ENCODE peak calls at places on chromosomes 5 and 9, in ten cellular contexts. W, V, O, L, N, I, M, F, D and E are unnamed samples. For H3K4me1, the result is how much of the 10 kb centered on the place peaks cover.

GRCh38 chr9:107569171-107569570 is 79.6 kb upstream of the KLF4 start:
- DNase-seq in W (no peak), V (no peak), O (no peak), L (no peak), N (no peak), I (peak), M (no peak), F (no peak), D (no peak), E (no peak)

GRCh38 chr9:92561374-92562329 is 25.9 kb upstream of the ECM2 start:
- DNase-seq in W (no peak), V (no peak), O (no peak), L (no peak), N (no peak), I (no peak), M (no peak), F (no peak), D (no peak), E (no peak)

GRCh38 chr5:148290271-148291195 is 21.7 kb upstream of the SPINK7 start:
- DNase-seq in W (no peak), V (no peak), O (no peak), L (peak), N (peak), I (no peak), M (no peak), F (peak), D (no peak), E (no peak)

GRCh38 chr5:154829589-154830218 is 20.7 kb downstream of the FAXDC2 start:
- DNase-seq in W (peak), V (peak), O (no peak), L (no peak), N (no peak), I (peak), M (no peak), F (no peak), D (no peak), E (no peak)

GRCh38 chr5:81579525-81579924 is 171.4 kb downstream of the SSBP2 start:
- DNase-seq in W (no peak), V (no peak), O (no peak), L (no peak), N (no peak), I (no peak), M (no peak), F (peak), D (no peak), E (no peak)

GRCh38 chr9:108093773-108094675 is 604.5 kb upstream of the KLF4 start:
- DNase-seq in W (peak), V (no peak), O (no peak), L (no peak), N (peak), I (peak), M (no peak), F (no peak), D (no peak), E (no peak)

GRCh38 chr5:78557601-78558000 is 91.0 kb downstream of the LHFPL2 start:
- DNase-seq in W (no peak), V (no peak), O (no peak), L (no peak), N (no peak), I (no peak), M (no peak), F (no peak), D (no peak), E (no peak)

GRCh38 chr9:83620841-83621636 is 1.9 kb upstream of the IDNK start:
- DNase-seq in W (peak), V (no peak), O (peak), L (peak), N (peak), I (peak), M (no peak), F (peak), D (no peak), E (no peak)

GRCh38 chr9:120757268-120757900 is 35.8 kb downstream of the FBXW2 start:
- DNase-seq in W (no peak), V (no peak), O (no peak), L (no peak), N (no peak), I (no peak), M (no peak), F (no peak), D (no peak), E (no peak)

GRCh38 chr9:11618241-11618805 is 1005.5 kb upstream of the PTPRD start:
- DNase-seq in W (no peak), V (no peak), O (no peak), L (peak), N (no peak), I (no peak), M (peak), F (peak), D (no peak), E (no peak)

GRCh38 chr9:83920469-83920941 is 727 bp downstream of the KIF27 start:
- DNase-seq in W (peak), V (peak), O (no peak), L (peak), N (peak), I (peak), M (no peak), F (peak), D (no peak), E (no peak)

GRCh38 chr5:114360816-114361723 is 800 bp upstream of the KCNN2 start:
- DNase-seq in W (no peak), V (peak), O (peak), L (peak), N (no peak), I (no peak), M (peak), F (peak), D (peak), E (no peak)

GRCh38 chr9:38362912-38363588 is 29.5 kb upstream of the ALDH1B1 start:
- DNase-seq in W (peak), V (peak), O (no peak), L (peak), N (peak), I (peak), M (no peak), F (peak), D (no peak), E (peak)

GRCh38 chr5:136053336-136054121 is 24.7 kb downstream of the TGFBI start:
- DNase-seq in W (no peak), V (no peak), O (no peak), L (no peak), N (peak), I (no peak), M (no peak), F (no peak), D (peak), E (no peak)

DNA sequence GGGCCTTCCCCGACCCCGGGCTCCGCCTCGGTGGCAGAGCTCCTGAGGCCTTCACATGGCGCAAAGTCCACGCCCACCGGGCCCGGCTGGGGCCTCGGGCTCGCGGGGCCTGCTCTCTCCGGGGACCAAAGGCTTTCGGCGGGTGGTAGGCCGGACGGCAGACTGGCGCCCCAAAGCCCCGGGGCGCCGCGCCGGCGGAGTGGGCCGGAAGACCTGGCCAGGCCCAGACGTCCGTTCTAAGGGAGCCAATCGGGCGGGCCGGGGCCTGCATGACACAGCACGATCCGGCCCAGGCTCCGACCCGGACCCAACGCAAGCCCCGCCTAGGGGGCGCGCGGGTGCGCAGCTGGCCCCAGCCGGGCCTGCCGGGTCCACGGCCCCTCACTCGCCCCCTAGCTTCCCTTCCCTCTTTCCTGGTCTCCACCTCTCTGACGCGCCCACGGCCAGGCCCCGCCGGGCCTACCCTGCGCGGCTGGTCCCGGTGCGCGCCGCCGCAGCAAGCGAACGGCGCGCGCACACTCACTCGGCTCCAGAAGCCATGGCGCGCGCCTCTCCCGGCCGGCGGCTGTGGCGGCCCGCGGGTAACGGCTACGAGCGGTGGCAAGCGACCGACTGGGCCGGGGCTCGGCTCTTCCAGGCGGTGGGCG is 488 bp downstream of the VCP start:
- DNase-seq in W (peak), V (peak), O (peak), L (peak), N (peak), I (peak), M (peak), F (peak), D (peak), E (peak)
- TF ChIP-seq POLR2AphosphoS5 in W (peak), V (no peak), O (peak), L (peak), N (peak), I (no peak), M (peak), F (no peak), D (no peak), E (peak)

DNA sequence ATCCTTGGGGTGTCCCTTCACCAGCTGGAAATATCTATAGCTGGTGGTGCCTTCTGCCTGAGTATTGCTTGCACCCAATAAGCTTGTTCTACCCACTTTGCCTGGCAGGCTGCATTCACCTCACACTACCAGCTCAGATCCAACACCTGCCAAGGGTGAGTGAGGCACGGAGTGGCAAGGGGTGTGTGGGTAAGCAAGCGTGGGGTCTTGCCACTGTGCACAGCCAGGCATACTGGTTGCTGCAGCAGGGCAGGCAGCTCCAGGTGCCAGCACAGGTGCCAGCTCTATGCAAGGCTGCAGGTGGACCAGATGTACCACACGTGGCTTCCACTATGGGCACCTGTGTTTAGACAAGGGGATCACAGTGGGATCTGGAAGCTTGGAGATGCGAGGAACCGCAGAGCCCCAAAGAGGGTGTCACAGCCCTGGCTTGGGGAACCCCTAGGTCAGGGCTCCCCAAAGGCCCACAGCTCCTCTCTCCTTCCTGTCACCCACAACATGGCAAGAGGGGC is 167.7 kb upstream of the MRPS30 start:
- DNase-seq in W (no peak), V (no peak), O (no peak), L (no peak), N (no peak), I (no peak), M (peak), F (no peak), D (peak), E (no peak)
- H3K4me1 ChIP-seq in W (under half), V (under half), O (under half), L (under half), N (under half), I (under half), M (under half), F (under half), D (under half), E (under half)

DNA sequence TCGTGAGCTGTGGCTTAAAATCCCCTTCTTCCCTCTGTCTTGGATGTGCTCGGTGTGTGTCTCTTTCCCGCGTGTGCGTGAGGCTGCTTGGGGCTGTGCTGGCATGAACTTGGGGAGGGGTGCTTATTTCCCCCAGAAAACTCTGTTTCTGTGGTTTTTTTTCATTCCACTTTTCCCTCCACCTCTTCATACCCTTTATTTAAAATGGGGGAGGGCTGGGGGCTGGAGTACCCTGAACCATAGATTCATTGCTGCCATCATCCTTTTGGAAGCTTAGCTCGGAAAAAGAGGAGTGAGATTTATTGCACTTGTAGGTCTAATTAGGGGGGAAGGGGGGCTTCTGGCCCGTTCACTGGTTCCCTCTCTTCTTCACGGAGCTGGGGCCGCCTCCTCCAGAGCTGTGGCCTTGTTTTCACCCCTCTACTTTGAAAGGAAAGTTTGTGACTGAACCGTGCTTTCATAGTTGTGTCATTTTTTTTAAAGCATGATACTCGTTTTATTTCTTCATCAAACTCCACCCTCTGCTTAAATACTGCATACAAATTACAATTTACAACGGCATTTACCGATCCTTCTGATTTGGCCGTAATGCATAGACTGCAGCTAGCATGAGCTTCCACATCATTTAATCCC is 2.8 kb downstream of the NR2F1 start:
- DNase-seq in W (no peak), V (no peak), O (no peak), L (peak), N (no peak), I (no peak), M (no peak), F (peak), D (no peak), E (no peak)
- TF ChIP-seq POLR2AphosphoS5 in W (no peak), V (no peak), O (no peak), L (no peak), N (no peak), I (no peak), M (no peak), F (no peak), D (no peak), E (no peak)

GRCh38 chr5:175849153-175849552 is 22.2 kb upstream of the CPLX2 start:
- DNase-seq in W (no peak), V (no peak), O (no peak), L (no peak), N (peak), I (no peak), M (no peak), F (no peak), D (no peak), E (no peak)
- H3K4me1 ChIP-seq in W (under half), V (under half), O (under half), L (under half), N (half or more), I (under half), M (under half), F (under half), D (under half), E (under half)

DNA sequence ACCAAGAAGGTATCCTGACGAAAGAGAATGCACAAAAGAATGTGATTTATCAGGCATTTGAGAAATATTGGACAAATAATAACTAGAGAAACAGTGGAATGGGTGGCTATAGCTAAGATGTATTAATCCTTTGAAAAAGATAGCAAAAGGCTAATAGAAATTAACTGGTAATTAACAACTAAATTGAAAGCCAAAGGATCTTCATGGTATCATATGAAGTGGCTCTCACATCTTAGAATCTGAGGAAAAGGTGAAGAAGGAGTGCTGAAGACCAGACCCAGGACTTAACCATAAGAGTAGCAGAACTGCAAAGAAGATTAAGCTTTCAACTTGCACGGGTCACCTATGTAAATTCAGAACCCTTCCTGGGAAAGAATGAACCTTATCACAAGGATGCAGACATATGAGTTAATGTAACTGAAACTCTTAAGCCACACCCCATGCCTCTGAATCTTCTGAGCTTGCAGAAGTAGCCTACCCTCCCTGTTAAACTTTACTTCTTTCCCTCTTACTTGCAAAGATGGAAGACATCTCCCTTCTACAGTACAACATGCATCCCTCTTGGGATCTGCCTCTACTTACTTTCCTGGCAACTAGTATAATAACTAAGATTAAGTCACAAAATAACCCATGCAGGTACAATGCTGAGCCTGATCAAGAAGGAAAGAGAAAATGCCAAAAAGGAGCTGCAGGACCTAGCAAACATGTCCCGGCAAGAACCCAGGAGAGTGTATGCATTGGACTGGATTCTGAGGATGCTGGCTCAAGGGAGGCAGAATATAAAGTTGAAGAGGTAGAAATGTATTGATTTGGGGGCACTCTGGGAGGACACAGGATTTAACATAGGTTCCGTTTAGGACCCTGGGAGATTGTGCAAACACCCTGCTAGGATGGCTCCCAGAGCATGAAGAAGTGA is 395.5 kb upstream of the SLC30A5 start:
- DNase-seq in W (no peak), V (no peak), O (no peak), L (no peak), N (no peak), I (no peak), M (no peak), F (no peak), D (no peak), E (no peak)
- TF ChIP-seq POLR2AphosphoS5 in W (no peak), V (no peak), O (no peak), L (no peak), N (no peak), I (no peak), M (no peak), F (no peak), D (no peak), E (no peak)

GRCh38 chr9:98181746-98182068 is 10.7 kb downstream of the CORO2A start:
- DNase-seq in W (no peak), V (no peak), O (no peak), L (no peak), N (no peak), I (no peak), M (no peak), F (no peak), D (no peak), E (no peak)

GRCh38 chr9:98184326-98184725 is 8.1 kb downstream of the CORO2A start:
- DNase-seq in W (no peak), V (no peak), O (no peak), L (no peak), N (no peak), I (no peak), M (no peak), F (no peak), D (no peak), E (no peak)

GRCh38 chr9:98182889-98183599 is 9.4 kb downstream of the CORO2A start:
- DNase-seq in W (no peak), V (no peak), O (no peak), L (no peak), N (peak), I (peak), M (no peak), F (no peak), D (peak), E (no peak)

GRCh38 chr9:98180996-98181395 is 11.4 kb downstream of the CORO2A start:
- DNase-seq in W (no peak), V (no peak), O (no peak), L (no peak), N (no peak), I (no peak), M (no peak), F (no peak), D (peak), E (no peak)

DNA sequence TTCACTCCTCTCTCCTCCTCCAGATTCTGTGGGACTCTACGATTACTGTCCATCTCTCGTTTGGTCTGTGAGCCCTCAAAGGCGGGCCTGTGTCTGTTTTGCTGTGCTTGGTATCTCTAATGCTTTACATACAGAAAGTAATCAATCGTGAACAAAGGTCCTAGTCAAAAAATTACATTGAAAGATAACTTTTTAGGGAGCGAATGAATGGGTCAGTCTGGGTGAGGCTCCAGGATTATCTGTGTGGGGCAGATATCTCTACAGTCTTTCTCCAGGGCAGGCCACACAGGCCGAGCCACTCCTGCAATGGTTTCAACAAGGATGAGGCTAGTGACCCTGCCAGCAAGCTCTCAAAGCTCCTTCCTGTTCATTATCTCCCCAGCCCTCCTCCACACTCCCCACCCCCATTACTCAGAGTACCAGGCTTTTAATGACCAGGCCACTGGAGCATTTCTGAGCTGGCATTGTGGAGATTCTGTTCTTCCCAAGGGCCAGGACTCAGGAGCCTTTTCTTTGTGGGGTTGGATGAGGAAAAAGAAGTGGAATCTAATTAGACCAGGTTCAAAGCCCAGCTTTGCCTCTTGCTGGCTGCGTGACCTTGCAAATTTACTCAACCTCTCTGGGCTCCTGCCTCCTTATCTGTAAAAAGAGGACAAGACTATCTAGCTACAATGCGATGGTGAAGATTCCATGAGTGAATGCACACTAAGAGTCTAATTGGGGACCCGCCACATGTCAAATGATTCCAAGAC is 10.2 kb downstream of the CORO2A start:
- DNase-seq in W (no peak), V (no peak), O (no peak), L (no peak), N (no peak), I (no peak), M (no peak), F (peak), D (no peak), E (no peak)
- H3K4me1 ChIP-seq in W (under half), V (under half), O (under half), L (under half), N (half or more), I (under half), M (under half), F (under half), D (half or more), E (under half)

DNA sequence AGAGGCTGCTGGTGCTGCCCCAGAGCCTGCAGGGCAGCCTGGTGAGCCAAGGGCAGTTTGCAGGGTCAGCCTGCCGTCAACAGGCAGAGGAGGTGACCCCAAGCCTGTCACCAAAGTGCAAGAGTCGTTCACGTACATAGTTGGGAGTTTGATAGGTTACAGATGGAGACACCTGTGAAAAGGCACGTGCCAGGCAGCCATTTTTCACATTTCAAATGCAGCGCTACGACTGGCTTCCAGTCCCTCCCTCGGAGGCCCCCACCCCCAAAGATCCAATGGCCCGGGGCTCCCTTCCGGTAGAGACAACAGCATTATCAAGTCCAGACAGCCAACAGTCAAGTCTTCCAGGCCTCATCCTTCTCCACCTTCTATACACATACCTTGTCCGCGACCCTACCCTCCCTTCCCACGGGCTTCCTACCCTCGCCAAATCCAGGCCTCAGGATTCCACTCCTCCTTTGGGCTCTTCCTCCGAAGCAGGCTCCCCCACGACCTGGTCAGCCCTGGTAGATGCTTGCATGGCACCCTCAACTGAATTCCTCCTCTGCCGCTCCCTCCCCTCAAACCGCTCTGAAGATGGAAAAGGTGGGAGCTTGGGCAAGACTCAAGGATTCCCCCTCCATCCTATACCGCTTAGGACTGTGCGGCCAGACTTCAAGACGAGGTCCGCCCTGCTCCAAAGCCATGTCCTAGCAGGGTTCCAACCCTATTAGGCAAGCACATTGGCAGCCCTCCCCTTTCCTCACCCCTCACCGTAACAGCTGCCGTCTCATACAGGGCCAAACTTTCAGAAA is 13.2 kb downstream of the HNRNPH1 start:
- DNase-seq in W (no peak), V (no peak), O (no peak), L (no peak), N (no peak), I (no peak), M (no peak), F (no peak), D (peak), E (peak)
- TF ChIP-seq POLR2AphosphoS5 in W (no peak), V (no peak), O (peak), L (peak), N (no peak), I (peak), M (no peak), F (peak), D (peak), E (no peak)